ENCODE peak calls at places on chromosomes 2 and 18, in five cellular contexts. R, H, F, P and U are unnamed samples. For H3K4me1, the result is how much of the 10 kb centered on the place peaks cover.

GRCh38 chr18:2114289-2114688 is 457.0 kb downstream of the METTL4 start:
- DNase-seq in R (no peak), H (no peak), F (no peak), P (no peak), U (no peak)

GRCh38 chr18:48193521-48194251 is 215.5 kb downstream of the ZBTB7C start:
- DNase-seq in R (no peak), H (no peak), F (no peak), P (no peak), U (no peak)

GRCh38 chr2:172084734-172085459 is 410 bp upstream of the DLX1 start:
- DNase-seq in R (peak), H (peak), F (peak), P (peak), U (no peak)

GRCh38 chr2:145729993-145730770 is 1210.3 kb upstream of the ZEB2 start:
- DNase-seq in R (no peak), H (no peak), F (no peak), P (no peak), U (no peak)

GRCh38 chr2:67879586-67880290 is 183.1 kb downstream of the C1D start:
- DNase-seq in R (no peak), H (no peak), F (no peak), P (no peak), U (no peak)

GRCh38 chr2:196291418-196291817 is 120.0 kb upstream of the STK17B start:
- DNase-seq in R (no peak), H (no peak), F (no peak), P (no peak), U (no peak)

GRCh38 chr2:240815761-240816583 is 4.0 kb downstream of the KIF1A start:
- DNase-seq in R (no peak), H (no peak), F (no peak), P (no peak), U (no peak)

GRCh38 chr2:175164235-175164634 is 3.8 kb downstream of the ATF2 start:
- DNase-seq in R (no peak), H (no peak), F (no peak), P (no peak), U (no peak)

GRCh38 chr2:239905884-239906654 is 119.1 kb downstream of the NDUFA10 start:
- DNase-seq in R (no peak), H (no peak), F (no peak), P (no peak), U (no peak)

GRCh38 chr18:65919018-65919417 is 168.2 kb downstream of the CDH7 start:
- DNase-seq in R (no peak), H (no peak), F (no peak), P (no peak), U (no peak)

GRCh38 chr2:74975016-74975415 is 16.6 kb downstream of the POLE4 start:
- DNase-seq in R (no peak), H (no peak), F (no peak), P (no peak), U (no peak)

GRCh38 chr2:101400516-101401315 is 13.4 kb upstream of the CREG2 start:
- DNase-seq in R (no peak), H (no peak), F (no peak), P (no peak), U (no peak)

GRCh38 chr2:74507926-74508520 is 528 bp upstream of the PCGF1 start:
- DNase-seq in R (peak), H (peak), F (no peak), P (no peak), U (peak)

GRCh38 chr18:46260016-46260878 is 156.1 kb downstream of the HAUS1 start:
- DNase-seq in R (no peak), H (no peak), F (no peak), P (no peak), U (no peak)

GRCh38 chr18:46261799-46262198 is 157.6 kb downstream of the HAUS1 start:
- DNase-seq in R (no peak), H (no peak), F (no peak), P (peak), U (no peak)

GRCh38 chr18:46262856-46263255 is 158.7 kb downstream of the HAUS1 start:
- DNase-seq in R (no peak), H (no peak), F (no peak), P (no peak), U (no peak)

GRCh38 chr18:46264255-46264654 is 160.1 kb downstream of the HAUS1 start:
- DNase-seq in R (no peak), H (no peak), F (no peak), P (peak), U (no peak)

GRCh38 chr18:46260879-46261143 is 156.6 kb downstream of the HAUS1 start:
- DNase-seq in R (no peak), H (no peak), F (no peak), P (no peak), U (no peak)
- H3K4me1 ChIP-seq in R (under half), H (under half), F (under half), P (under half), U (under half)

GRCh38 chr2:109674894-109675534 is 60.9 kb downstream of the SOWAHC start:
- DNase-seq in R (peak), H (no peak), F (no peak), P (no peak), U (no peak)
- H3K4me1 ChIP-seq in R (under half), H (under half), F (under half), P (under half), U (under half)

DNA sequence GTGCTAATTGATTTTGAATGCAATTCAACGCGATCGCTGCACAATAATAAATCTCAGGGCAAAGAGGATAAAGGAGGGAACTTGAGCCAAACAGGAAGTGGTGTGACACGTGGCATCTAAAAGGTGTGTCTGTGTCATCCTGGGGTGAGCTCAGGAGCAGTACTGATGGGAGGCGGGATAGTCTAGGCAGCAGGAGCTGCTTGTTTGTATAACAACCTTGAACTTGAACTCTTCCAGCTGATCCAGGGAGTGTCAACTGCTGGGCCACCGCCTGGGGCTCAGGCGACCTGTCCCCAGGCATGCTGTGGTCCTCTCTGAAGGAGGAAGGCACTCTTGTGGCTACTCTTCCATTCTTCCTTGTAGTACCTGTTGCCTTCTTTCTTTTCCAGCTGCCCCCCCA is 61.2 kb downstream of the BOD1L2 start:
- DNase-seq in R (peak), H (no peak), F (no peak), P (no peak), U (no peak)
- H3K4me1 ChIP-seq in R (under half), H (under half), F (under half), P (under half), U (under half)

DNA sequence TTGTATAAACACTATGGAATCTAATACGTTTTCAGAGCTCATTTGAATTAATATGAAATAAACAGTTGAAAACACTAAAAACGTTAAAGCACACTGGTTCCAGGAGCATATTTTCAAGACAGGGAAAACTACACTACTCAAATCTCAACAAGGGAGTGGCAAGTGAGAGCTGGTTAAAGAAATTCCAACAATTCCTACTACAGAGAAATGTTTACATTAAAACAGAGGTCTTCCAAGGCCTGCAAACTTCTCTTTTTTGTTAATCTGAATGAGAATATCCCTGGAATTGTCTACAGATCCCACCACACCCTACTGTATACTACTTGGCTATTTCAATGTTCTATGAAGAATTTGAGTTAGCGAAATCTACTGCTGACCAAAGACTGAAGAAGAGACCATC is 231.5 kb downstream of the ZEB2 start:
- DNase-seq in R (no peak), H (no peak), F (no peak), P (no peak), U (no peak)
- H3K4me1 ChIP-seq in R (under half), H (under half), F (under half), P (under half), U (under half)

DNA sequence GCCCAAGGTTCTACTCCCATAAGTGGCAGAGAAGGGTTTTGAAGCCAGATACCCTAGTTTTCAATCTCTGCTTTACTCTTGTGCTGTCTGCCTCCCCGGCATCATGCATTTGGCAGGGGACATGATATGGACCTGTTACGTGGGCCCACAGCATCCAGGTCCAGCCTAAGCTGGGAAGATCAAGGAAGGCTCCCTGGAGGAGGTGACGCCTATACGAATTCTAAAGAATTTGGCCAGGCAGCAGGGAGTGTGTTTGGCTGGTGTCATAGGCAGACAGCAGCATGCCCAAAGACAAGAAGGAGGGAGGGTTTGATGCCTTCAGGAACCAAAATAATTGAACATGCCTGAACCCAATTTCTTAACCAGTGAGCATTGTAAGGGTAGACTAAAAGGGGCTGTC is 21.2 kb downstream of the NRP2 start:
- DNase-seq in R (no peak), H (no peak), F (no peak), P (no peak), U (no peak)
- H3K4me1 ChIP-seq in R (under half), H (half or more), F (under half), P (under half), U (under half)